ENCODE peak calls at places on chromosomes 3 and 15, in five cellular contexts. G is dorsolateral prefrontal cortex, M is endodermal cell, D is psoas muscle, O is PC-3. J is an unnamed sample.

GRCh38 chr15:99185731-99186130 is 63.6 kb downstream of the TTC23 start:
- DNase-seq in G (no peak), M (no peak), D (no peak), O (no peak), J (no peak)

GRCh38 chr3:109275702-109276293 is 40.5 kb downstream of the DPPA2 start:
- DNase-seq in G (peak; percentile 46), M (peak; percentile 86), D (no peak), O (peak; percentile 63), J (peak; percentile 2)

GRCh38 chr3:101926594-101927105 is 77.3 kb downstream of the NFKBIZ start:
- DNase-seq in G (no peak), M (no peak), D (no peak), O (peak; percentile 76), J (no peak)

GRCh38 chr3:56629044-56629443 is 54.0 kb downstream of the TASOR start:
- DNase-seq in G (no peak), M (peak; percentile 48), D (no peak), O (no peak), J (peak; percentile 76)

GRCh38 chr15:70289191-70289955 is 191.7 kb upstream of the TLE3 start:
- DNase-seq in G (no peak), M (peak; percentile 75), D (no peak), O (peak; percentile 31), J (no peak)

GRCh38 chr15:40743921-40744809 is 10.9 kb downstream of the RMDN3 start:
- DNase-seq in G (no peak), M (no peak), D (no peak), O (no peak), J (no peak)

GRCh38 chr3:65758871-65759598 is 279.7 kb downstream of the MAGI1 start:
- DNase-seq in G (no peak), M (no peak), D (no peak), O (no peak), J (no peak)

GRCh38 chr3:24145481-24145880 is 200.4 kb downstream of the NR1D2 start:
- DNase-seq in G (no peak), M (no peak), D (no peak), O (peak; percentile 20), J (no peak)

GRCh38 chr3:112187300-112187699 is 54.3 kb upstream of the GCSAM start:
- DNase-seq in G (no peak), M (no peak), D (no peak), O (no peak), J (no peak)

GRCh38 chr3:107855710-107856109 is 235.1 kb downstream of the CD47 start:
- DNase-seq in G (no peak), M (peak; percentile 54), D (no peak), O (peak; percentile 64), J (no peak)

GRCh38 chr3:171801738-171802600 is 8.3 kb downstream of the PLD1 start:
- DNase-seq in G (no peak), M (no peak), D (no peak), O (peak; percentile 88), J (no peak)

GRCh38 chr3:195698325-195699147 is 22.2 kb upstream of the MUC20 start:
- DNase-seq in G (no peak), M (peak; percentile 81), D (no peak), O (no peak), J (no peak)

GRCh38 chr3:14422016-14422963 is 19.9 kb downstream of the SLC6A6 start:
- DNase-seq in G (no peak), M (peak; percentile 89), D (no peak), O (no peak), J (no peak)

GRCh38 chr15:77550275-77551251 is 82.1 kb downstream of the LINGO1 start:
- DNase-seq in G (no peak), M (no peak), D (no peak), O (no peak), J (no peak)

GRCh38 chr3:21464745-21465144 is 286.3 kb downstream of the ZNF385D start:
- DNase-seq in G (no peak), M (no peak), D (no peak), O (no peak), J (no peak)

GRCh38 chr3:45968706-45969105 is 25.4 kb downstream of the CXCR6 start:
- DNase-seq in G (no peak), M (no peak), D (no peak), O (peak; percentile 21), J (no peak)

GRCh38 chr15:41577863-41578735 is 19.1 kb downstream of the TYRO3 start:
- DNase-seq in G (peak; percentile 69), M (no peak), D (no peak), O (no peak), J (no peak)

GRCh38 chr3:50604628-50605588 is 6.7 kb downstream of the CISH start:
- DNase-seq in G (no peak), M (no peak), D (peak; percentile 84), O (no peak), J (no peak)

GRCh38 chr15:58453931-58454793 is 22.4 kb downstream of the LIPC start:
- DNase-seq in G (no peak), M (no peak), D (no peak), O (no peak), J (no peak)

GRCh38 chr3:59006791-59007517 is 42.9 kb downstream of the CFAP20DC start:
- DNase-seq in G (no peak), M (no peak), D (no peak), O (no peak), J (peak; percentile 26)

GRCh38 chr15:79849789-79850188 is 47.0 kb downstream of the MTHFS start:
- DNase-seq in G (peak; percentile 62), M (peak; percentile 83), D (no peak), O (peak; percentile 41), J (no peak)

GRCh38 chr15:37764733-37765191 is 169.7 kb upstream of the TMCO5A start:
- DNase-seq in G (no peak), M (peak; percentile 64), D (no peak), O (peak; percentile 83), J (no peak)

GRCh38 chr15:45993072-45993471 is 358.2 kb downstream of the SQOR start:
- DNase-seq in G (no peak), M (no peak), D (no peak), O (no peak), J (no peak)

GRCh38 chr15:38547255-38547997 is 17.2 kb downstream of the RASGRP1 start:
- DNase-seq in G (no peak), M (no peak), D (no peak), O (no peak), J (no peak)

GRCh38 chr3:52055537-52056351 is 627 bp downstream of the DUSP7 start:
- DNase-seq in G (no peak), M (peak; percentile 85), D (peak; percentile 46), O (peak; percentile 51), J (no peak)

GRCh38 chr3:52052831-52053306 is 3.5 kb downstream of the DUSP7 start:
- DNase-seq in G (peak; percentile 89), M (peak; percentile 94), D (peak; percentile 85), O (peak; percentile 76), J (no peak)

GRCh38 chr3:52051444-52051843 is 4.9 kb downstream of the DUSP7 start:
- DNase-seq in G (no peak), M (no peak), D (no peak), O (no peak), J (no peak)

GRCh38 chr3:52054689-52055511 is 1.5 kb downstream of the DUSP7 start:
- DNase-seq in G (no peak), M (peak; percentile 80), D (no peak), O (no peak), J (no peak)

GRCh38 chr3:52053307-52054304 is 2.8 kb downstream of the DUSP7 start:
- DNase-seq in G (peak; percentile 69), M (peak; percentile 61), D (no peak), O (peak; percentile 49), J (no peak)
- H3K4me3 ChIP-seq in G (peak overlapping the region; percentile 89), M (no peak overlapping the region), D (peak overlapping the region; percentile 87), O (peak overlapping the region; percentile 92), J (no peak overlapping the region)

DNA sequence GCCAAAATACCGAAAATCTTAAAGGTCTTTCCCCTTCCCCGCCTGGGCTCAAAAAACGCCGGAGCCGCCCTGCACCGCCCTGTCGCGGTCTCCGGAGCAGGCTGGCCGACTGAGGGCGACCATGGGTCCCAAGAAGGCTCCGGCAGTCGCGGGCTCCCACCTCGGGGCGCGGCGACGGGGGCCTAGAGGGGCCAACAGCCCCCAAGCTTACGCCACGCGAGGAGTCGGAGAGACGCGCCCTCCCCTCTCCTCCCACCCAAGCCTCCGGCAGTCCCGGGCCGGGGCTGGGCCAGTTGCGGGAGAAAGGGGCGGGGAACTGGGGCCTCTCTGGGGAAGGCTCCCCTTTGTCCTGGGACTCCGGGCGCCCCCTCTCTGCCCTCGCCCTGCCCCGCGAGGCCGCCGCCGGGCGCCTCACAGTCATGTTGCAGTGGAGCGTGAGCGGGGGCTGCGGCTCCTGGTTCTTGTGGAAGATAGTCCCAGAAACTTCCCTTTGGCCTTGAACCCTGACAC is 69.1 kb downstream of the GOLGA8B start:
- DNase-seq in G (no peak), M (peak; percentile 81), D (peak; percentile 25), O (peak; percentile 6), J (no peak)
- TF ChIP-seq CTCF in G (no peak), M (peak; percentile 10), D (no peak), O (no peak), J (no peak)

DNA sequence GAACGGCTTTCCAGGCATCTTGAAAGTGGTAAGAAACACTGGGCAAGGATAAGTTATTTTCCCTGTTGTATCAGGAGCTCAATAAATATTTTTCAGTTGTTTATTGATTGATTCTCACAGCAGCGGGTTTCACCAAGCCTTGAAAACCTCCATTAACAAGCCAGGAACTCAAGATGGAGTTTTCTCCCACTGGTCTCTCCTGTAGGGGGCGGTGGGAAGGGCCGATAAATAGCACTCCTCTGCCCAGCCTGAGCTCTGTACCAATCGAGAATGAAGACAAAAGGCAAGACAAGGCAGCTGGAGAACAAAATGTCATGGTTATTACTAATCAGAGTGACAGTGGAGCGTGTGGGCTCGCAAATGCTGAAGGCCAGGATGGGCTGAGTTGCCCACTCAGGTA is 7.4 kb downstream of the HRH1 start:
- DNase-seq in G (no peak), M (peak; percentile 70), D (no peak), O (no peak), J (no peak)
- H3K27me3 ChIP-seq in G (no peaks in the 10 kb centered on the region), M (peaks cover 17% of the 10 kb centered on the region), D (no peaks in the 10 kb centered on the region), O (no peaks in the 10 kb centered on the region), J (no peaks in the 10 kb centered on the region)

GRCh38 chr3:71786551-71786950 is 1.6 kb upstream of the PROK2 start:
- DNase-seq in G (no peak), M (no peak), D (no peak), O (no peak), J (no peak)

GRCh38 chr3:71787851-71788405 is 3.0 kb upstream of the PROK2 start:
- DNase-seq in G (no peak), M (no peak), D (no peak), O (no peak), J (no peak)

GRCh38 chr3:71784914-71785593 is at the start of gene PROK2:
- DNase-seq in G (no peak), M (peak; percentile 79), D (peak; percentile 13), O (no peak), J (no peak)

GRCh38 chr3:71785594-71786472 is 885 bp upstream of the PROK2 start:
- DNase-seq in G (no peak), M (peak; percentile 60), D (no peak), O (no peak), J (no peak)

DNA sequence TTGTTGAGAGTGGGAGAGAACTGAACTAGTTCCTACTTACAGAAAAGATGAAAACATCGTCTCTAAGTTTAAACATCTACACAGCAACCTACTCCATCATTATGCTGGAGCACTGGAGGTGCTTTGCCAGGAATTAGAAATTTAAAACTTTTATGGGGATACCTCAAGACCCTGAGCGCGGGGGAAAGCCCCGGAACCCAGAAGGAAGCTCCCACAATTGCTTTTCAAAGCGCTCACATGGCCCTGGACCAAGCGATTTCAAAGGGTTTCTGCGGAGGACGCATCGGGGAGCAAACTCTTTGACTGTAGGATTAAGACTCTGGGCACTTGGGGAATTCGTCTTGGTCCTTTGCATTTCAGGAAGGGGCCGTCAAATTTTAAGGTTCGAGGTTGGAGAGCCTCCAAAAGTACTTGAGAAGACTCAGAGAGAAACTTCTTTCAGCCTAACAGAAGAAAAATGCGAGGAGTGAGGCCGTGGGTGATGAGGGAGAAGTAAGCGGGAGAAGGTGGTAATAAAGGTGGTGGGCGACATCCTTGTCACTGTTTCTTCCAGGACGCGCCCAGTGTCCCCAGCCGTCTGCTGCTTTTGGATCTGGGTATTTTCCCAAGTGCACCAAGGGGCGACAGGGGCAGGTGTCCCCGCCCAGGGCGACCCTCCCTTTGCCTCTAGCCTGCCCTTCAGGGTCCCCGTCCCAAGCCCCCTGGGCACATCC is 591 bp downstream of the PROK2 start:
- DNase-seq in G (no peak), M (peak; percentile 71), D (no peak), O (no peak), J (no peak)
- H3K4me3 ChIP-seq in G (peak overlapping the region; percentile 61), M (peak overlapping the region; percentile 64), D (peak overlapping the region; percentile 52), O (no peak overlapping the region), J (peak overlapping the region; percentile 29)

J was measured in kidney epithelial cell.